ENCODE peak calls at places on chromosomes 2 and 18, in ten cellular contexts. J is CD4-positive, CD25-positive, alpha-beta regulatory T cell; O is kidney epithelial cell; V is astrocyte of the spinal cord; N is psoas muscle; U is cardiac fibroblast; S is NB4; F is gastrocnemius medialis; K is spleen; C is adipocyte. T is an unnamed sample.

GRCh38 chr2:85745619-85746018 is 8.2 kb upstream of the ATOH8 start:
- DNase-seq in J (no peak), O (no peak), V (no peak), N (no peak), U (no peak), S (no peak), F (no peak), K (no peak), C (no peak), T (no peak)

GRCh38 chr2:235542728-235543125 is 48.9 kb downstream of the AGAP1 start:
- DNase-seq in J (no peak), O (no peak), V (no peak), N (no peak), U (no peak), S (no peak), F (no peak), K (peak), C (no peak), T (no peak)

GRCh38 chr2:177429688-177430325 is 37.2 kb downstream of the AGPS start:
- DNase-seq in J (no peak), O (peak), V (peak), N (no peak), U (peak), S (no peak), F (no peak), K (no peak), C (peak), T (no peak)

GRCh38 chr2:191150451-191151314 is at the start of gene STAT4:
- DNase-seq in J (peak), O (no peak), V (peak), N (no peak), U (peak), S (peak), F (peak), K (peak), C (peak), T (peak)

GRCh38 chr18:62717850-62718229 is 2.5 kb downstream of the PHLPP1 start:
- DNase-seq in J (no peak), O (no peak), V (peak), N (no peak), U (peak), S (peak), F (no peak), K (no peak), C (peak), T (no peak)

GRCh38 chr2:48109491-48110204 is 203.3 kb upstream of the FBXO11 start:
- DNase-seq in J (no peak), O (no peak), V (no peak), N (no peak), U (no peak), S (peak), F (no peak), K (no peak), C (no peak), T (no peak)

GRCh38 chr18:56246912-56247311 is 391.5 kb downstream of the TXNL1 start:
- DNase-seq in J (no peak), O (no peak), V (no peak), N (no peak), U (no peak), S (no peak), F (no peak), K (no peak), C (no peak), T (no peak)

GRCh38 chr2:74441690-74442482 is at the start of gene RTKN:
- DNase-seq in J (peak), O (no peak), V (no peak), N (no peak), U (no peak), S (no peak), F (no peak), K (peak), C (no peak), T (no peak)

GRCh38 chr2:195408196-195408595 is 248.8 kb upstream of the SLC39A10 start:
- DNase-seq in J (no peak), O (no peak), V (no peak), N (no peak), U (no peak), S (no peak), F (no peak), K (no peak), C (no peak), T (no peak)

GRCh38 chr2:120966510-120967254 is 231.0 kb downstream of the GLI2 start:
- DNase-seq in J (no peak), O (no peak), V (no peak), N (no peak), U (no peak), S (no peak), F (no peak), K (no peak), C (no peak), T (no peak)

GRCh38 chr2:48423376-48423775 is 106.6 kb upstream of the STON1 start:
- DNase-seq in J (peak), O (peak), V (peak), N (no peak), U (peak), S (no peak), F (no peak), K (no peak), C (peak), T (no peak)

GRCh38 chr18:58578835-58579560 is 49.9 kb downstream of the ALPK2 start:
- DNase-seq in J (no peak), O (no peak), V (peak), N (peak), U (peak), S (no peak), F (no peak), K (no peak), C (peak), T (no peak)

GRCh38 chr18:73283032-73283431 is 415.2 kb upstream of the NETO1 start:
- DNase-seq in J (no peak), O (no peak), V (peak), N (no peak), U (peak), S (no peak), F (no peak), K (no peak), C (no peak), T (no peak)

GRCh38 chr18:75170916-75171315 is 38.0 kb downstream of the PTGR3 start:
- DNase-seq in J (no peak), O (no peak), V (no peak), N (no peak), U (no peak), S (no peak), F (no peak), K (no peak), C (no peak), T (no peak)

GRCh38 chr2:18703555-18703954 is 114.2 kb upstream of the NT5C1B start:
- DNase-seq in J (no peak), O (no peak), V (no peak), N (no peak), U (peak), S (no peak), F (no peak), K (no peak), C (no peak), T (no peak)

GRCh38 chr2:3588084-3588483 is 6.8 kb upstream of the COLEC11 start:
- DNase-seq in J (no peak), O (no peak), V (no peak), N (no peak), U (no peak), S (no peak), F (no peak), K (no peak), C (no peak), T (no peak)

GRCh38 chr2:20222769-20223344 is 2.1 kb downstream of the SDC1 start:
- DNase-seq in J (no peak), O (no peak), V (no peak), N (no peak), U (no peak), S (no peak), F (no peak), K (no peak), C (no peak), T (no peak)
- H3K4me3 ChIP-seq in J (no peak), O (peak), V (peak), N (peak), U (no peak), S (no peak), F (no peak), K (no peak), C (peak), T (no peak)

DNA sequence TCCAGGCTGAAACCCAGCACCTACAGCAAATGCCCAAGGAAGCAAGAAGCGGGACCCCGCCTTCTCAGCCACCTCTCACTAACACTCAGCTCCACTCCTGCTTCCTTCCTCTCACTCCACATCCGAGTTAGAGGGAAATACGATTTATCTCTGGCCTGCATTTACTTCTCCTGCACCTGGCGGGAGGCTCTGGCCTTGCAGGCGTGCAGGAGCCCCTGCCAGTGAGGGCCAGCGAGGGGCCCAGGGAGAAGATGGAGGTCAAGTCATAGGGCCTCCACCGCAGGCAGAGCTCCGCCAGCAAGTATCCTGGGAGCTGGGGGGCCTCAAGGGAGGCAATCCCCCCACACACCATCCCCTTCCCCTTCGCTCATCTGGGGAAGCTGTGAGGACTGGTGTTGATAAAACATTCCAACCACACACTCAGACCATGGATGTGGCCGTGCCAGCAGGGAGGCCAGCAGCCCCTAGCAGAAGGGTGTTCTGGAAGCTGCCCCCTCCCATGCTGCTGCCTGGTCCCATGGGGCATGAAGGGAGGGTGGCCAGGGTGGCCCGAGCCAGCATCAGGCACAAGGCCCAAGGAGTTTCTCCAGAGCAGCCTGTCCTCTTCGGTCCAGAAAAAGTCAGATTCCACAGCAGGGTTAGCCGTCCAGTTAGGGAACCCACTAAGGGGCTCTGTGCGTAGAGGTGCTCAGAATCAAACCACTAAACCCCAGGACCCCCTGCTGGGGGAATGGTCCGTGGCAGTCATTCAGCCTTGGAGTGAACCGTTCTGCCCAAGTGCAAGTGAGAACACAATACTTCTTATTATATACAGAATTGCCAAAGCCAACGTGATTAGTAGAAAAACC is 91.2 kb downstream of the HDAC4 start:
- DNase-seq in J (no peak), O (no peak), V (no peak), N (peak), U (no peak), S (no peak), F (no peak), K (peak), C (no peak), T (no peak)
- H3K4me3 ChIP-seq in J (no peak), O (no peak), V (no peak), N (peak), U (peak), S (no peak), F (peak), K (no peak), C (peak), T (peak)

GRCh38 chr2:37231251-37232130 is at the start of the genes CEBPZ and NDUFAF7:
- DNase-seq in J (peak), O (peak), V (peak), N (peak), U (peak), S (peak), F (peak), K (peak), C (peak), T (peak)

GRCh38 chr2:37230581-37230980 is 815 bp downstream of the CEBPZ start:
- DNase-seq in J (no peak), O (no peak), V (no peak), N (no peak), U (peak), S (peak), F (no peak), K (no peak), C (peak), T (no peak)

GRCh38 chr2:37232131-37232933 is 874 bp downstream of the NDUFAF7 start:
- DNase-seq in J (no peak), O (no peak), V (peak), N (peak), U (no peak), S (peak), F (no peak), K (peak), C (no peak), T (no peak)

GRCh38 chr2:37226863-37227262 is 4.5 kb downstream of the CEBPZ start:
- DNase-seq in J (no peak), O (no peak), V (no peak), N (no peak), U (no peak), S (no peak), F (no peak), K (no peak), C (no peak), T (no peak)

DNA sequence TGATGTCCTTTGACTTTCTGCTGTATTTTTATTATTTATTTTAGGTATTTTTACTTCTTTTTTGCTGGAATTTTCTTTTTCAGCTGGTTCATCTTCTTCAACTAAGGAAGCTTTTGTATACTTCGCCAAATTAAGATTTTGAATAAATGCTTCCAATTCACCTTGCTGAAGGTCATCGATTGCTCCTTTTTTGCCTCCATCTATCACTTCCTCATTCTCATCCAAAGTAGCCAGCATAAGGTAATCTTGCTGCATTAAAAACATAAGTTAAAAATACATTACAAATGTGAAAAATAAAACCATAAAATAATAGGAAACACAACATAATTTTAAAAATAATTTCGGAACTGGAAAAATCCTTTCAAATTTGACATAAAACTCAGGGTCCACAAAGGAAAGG is 2.6 kb downstream of the CEBPZ start:
- DNase-seq in J (no peak), O (no peak), V (no peak), N (no peak), U (no peak), S (no peak), F (no peak), K (no peak), C (no peak), T (no peak)
- H3K4me3 ChIP-seq in J (peak), O (no peak), V (no peak), N (no peak), U (no peak), S (peak), F (no peak), K (no peak), C (no peak), T (no peak)

DNA sequence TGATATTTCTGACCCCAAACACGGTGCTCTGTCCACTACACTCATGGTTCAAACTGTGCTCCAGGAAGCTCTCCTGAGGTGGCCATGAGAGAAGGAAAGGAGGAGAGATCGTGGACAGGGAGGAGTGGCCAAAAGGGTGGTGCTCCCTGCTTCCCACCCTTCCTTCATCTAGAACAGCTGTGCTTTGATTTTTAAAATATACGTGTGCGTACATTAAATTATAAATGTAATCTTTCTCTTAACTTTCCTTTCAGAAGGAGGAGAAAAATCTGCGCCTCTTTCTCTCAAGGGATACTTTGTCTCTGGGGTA is 8.2 kb upstream of the CHRNA1 start:
- DNase-seq in J (no peak), O (no peak), V (no peak), N (no peak), U (no peak), S (no peak), F (no peak), K (no peak), C (no peak), T (no peak)
- H3K4me3 ChIP-seq in J (no peak), O (no peak), V (no peak), N (no peak), U (no peak), S (no peak), F (no peak), K (no peak), C (no peak), T (no peak)

DNA sequence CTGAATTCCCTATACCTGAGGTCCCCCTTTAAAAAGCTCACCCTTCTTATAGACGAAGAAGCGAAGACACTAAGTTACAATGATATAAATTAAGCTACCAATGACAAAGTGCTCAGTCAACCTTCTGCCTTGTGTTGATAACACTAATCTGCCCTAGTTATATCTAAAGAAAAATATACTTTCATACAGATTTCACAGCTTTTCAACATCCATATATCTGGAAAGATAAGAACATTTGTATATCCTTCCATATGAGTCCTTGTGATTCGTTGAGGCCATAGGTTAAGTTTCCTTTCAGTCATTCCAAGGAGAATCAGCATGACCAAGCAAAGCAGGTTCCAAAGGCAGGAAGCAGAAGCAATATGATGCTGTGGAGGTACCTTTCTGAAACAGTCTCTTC is 46.8 kb downstream of the XRCC5 start:
- DNase-seq in J (no peak), O (no peak), V (no peak), N (no peak), U (no peak), S (no peak), F (no peak), K (no peak), C (no peak), T (no peak)
- H3K4me3 ChIP-seq in J (no peak), O (no peak), V (no peak), N (no peak), U (no peak), S (no peak), F (no peak), K (no peak), C (no peak), T (no peak)